ENCODE peak calls at places on chromosomes 2 and 18, in ten cellular contexts. Q is colonic mucosa, A is mesendoderm, P is psoas muscle, L is brain microvascular endothelial cell, D is lower lobe of right lung, K is uterus, Z is endodermal cell, C is H1, V is caudate nucleus. J is an unnamed sample.

GRCh38 chr2:177817300-177817699 is 255.3 kb downstream of the PDE11A start:
- DNase-seq in Q (no peak), A (no peak), P (no peak), L (no peak), D (no peak), K (no peak), Z (no peak), C (no peak), V (no peak), J (no peak)

GRCh38 chr2:219017166-219017931 is 24.0 kb downstream of the CFAP65 start:
- DNase-seq in Q (no peak), A (no peak), P (peak), L (no peak), D (peak), K (no peak), Z (no peak), C (no peak), V (peak), J (peak)

GRCh38 chr2:72148975-72149555 is 1.4 kb upstream of the CYP26B1 start:
- DNase-seq in Q (peak), A (peak), P (no peak), L (no peak), D (no peak), K (peak), Z (peak), C (no peak), V (no peak), J (peak)

GRCh38 chr18:2191180-2191790 is 380.0 kb downstream of the METTL4 start:
- DNase-seq in Q (no peak), A (no peak), P (no peak), L (no peak), D (no peak), K (no peak), Z (no peak), C (no peak), V (no peak), J (no peak)

GRCh38 chr2:34652636-34653035 is 1053.5 kb upstream of the FAM98A start:
- DNase-seq in Q (no peak), A (peak), P (no peak), L (peak), D (no peak), K (no peak), Z (no peak), C (no peak), V (no peak), J (no peak)

GRCh38 chr18:66640431-66640830 is 36.5 kb upstream of the CDH19 start:
- DNase-seq in Q (peak), A (no peak), P (no peak), L (peak), D (no peak), K (no peak), Z (no peak), C (no peak), V (no peak), J (no peak)

GRCh38 chr2:119408221-119408619 is 23.4 kb upstream of the TMEM37 start:
- DNase-seq in Q (no peak), A (peak), P (no peak), L (no peak), D (no peak), K (no peak), Z (peak), C (no peak), V (no peak), J (peak)

GRCh38 chr2:168494190-168494711 is 38.2 kb downstream of the CERS6 start:
- DNase-seq in Q (peak), A (peak), P (no peak), L (peak), D (no peak), K (no peak), Z (peak), C (no peak), V (no peak), J (no peak)

GRCh38 chr2:230269715-230270114 is 44.2 kb downstream of the SP140 start:
- DNase-seq in Q (no peak), A (no peak), P (no peak), L (no peak), D (no peak), K (no peak), Z (no peak), C (no peak), V (no peak), J (no peak)

DNA sequence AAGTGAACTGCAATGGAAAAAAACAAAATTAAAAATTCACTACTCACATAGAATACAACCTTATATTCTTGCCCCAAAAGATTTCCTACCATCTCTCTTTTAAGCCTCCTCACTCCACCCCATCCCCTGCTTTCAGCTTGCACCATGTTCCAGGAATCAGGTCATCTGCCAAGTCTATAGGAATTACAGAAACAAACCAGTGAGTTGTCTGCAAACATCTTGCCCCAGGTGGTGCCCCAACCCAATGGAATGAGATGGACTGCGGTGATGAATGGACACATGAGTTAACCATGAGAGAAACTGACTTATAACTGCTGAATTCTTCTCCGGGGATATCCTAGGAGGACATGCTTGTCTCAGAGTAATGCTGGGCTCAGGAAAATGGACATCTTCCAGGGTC is 350.1 kb downstream of the RND3 start:
- DNase-seq in Q (no peak), A (no peak), P (no peak), L (no peak), D (no peak), K (no peak), Z (no peak), C (no peak), V (no peak), J (no peak)
- H3K27ac ChIP-seq in Q (no peak), A (no peak), P (no peak), L (no peak), D (no peak), K (no peak), Z (no peak), C (no peak), V (no peak), J (no peak)

GRCh38 chr2:40348665-40349064 is 103.2 kb downstream of the SLC8A1 start:
- DNase-seq in Q (no peak), A (no peak), P (no peak), L (peak), D (no peak), K (no peak), Z (no peak), C (no peak), V (no peak), J (no peak)

GRCh38 chr2:40355451-40355850 is 96.4 kb downstream of the SLC8A1 start:
- DNase-seq in Q (no peak), A (no peak), P (no peak), L (no peak), D (no peak), K (no peak), Z (no peak), C (no peak), V (no peak), J (no peak)

GRCh38 chr2:40348038-40348437 is 103.9 kb downstream of the SLC8A1 start:
- DNase-seq in Q (no peak), A (no peak), P (no peak), L (no peak), D (no peak), K (no peak), Z (no peak), C (no peak), V (no peak), J (no peak)

GRCh38 chr2:40353236-40353635 is 98.7 kb downstream of the SLC8A1 start:
- DNase-seq in Q (no peak), A (no peak), P (peak), L (no peak), D (no peak), K (peak), Z (no peak), C (no peak), V (no peak), J (no peak)

DNA sequence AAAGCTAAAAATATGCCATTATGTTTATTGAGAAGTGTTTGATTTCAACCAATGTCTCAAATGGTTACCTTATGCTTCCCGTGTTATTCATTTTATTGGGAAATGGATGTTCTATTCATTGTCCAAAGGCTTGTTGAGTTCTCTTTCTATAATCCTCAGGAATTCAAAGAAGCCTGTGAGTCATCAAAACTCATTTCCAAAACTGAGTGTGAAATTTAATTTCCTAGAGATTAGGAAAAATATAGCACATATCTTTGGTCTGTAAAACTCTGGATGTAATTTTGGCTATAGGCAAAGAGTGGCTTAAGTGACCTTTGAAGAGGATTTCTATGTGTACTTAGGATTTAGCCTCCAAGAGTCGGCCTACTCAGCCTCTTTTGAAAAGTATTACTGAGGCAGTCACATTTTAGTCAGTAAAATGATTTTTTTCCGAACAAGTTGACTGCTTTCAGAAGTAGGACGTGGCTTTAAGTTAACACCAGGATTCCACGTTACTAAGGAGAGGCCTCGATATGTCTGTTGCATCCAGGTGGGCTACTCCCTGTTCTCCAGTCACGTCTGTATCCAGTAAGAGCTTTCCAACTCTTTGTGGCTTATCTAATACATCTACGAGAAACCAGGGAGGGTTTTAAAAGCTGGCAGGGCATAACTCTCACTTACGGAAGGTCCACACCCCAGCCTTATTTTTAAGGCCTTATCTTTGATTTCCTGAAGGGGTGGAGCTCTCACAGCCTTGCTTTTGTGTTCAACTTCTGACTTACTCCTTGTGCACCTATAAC is 99.4 kb downstream of the SLC8A1 start:
- DNase-seq in Q (no peak), A (no peak), P (no peak), L (no peak), D (no peak), K (no peak), Z (no peak), C (no peak), V (no peak), J (no peak)
- H3K27ac ChIP-seq in Q (no peak), A (no peak), P (no peak), L (no peak), D (peak), K (peak), Z (no peak), C (no peak), V (no peak), J (peak)

DNA sequence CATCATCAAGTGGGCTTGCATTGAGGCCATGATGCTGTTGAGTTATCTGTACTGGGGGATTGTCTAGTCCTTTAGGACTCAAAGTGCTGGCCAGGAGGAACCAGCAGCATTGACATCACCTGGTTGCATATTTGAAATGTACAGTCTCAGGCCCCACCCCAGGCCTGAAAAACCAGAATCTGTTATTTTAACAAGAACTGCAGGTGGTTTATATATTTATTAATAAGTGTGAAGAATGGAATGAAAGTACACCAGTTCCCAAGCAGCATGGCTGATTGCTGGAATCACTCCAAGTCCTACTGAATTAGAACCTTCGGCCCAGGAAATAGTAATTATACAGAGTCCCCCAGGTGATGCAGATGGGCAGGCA is 2.8 kb downstream of the IL1F10 start:
- DNase-seq in Q (no peak), A (no peak), P (no peak), L (no peak), D (no peak), K (no peak), Z (no peak), C (no peak), V (no peak), J (no peak)
- H3K27ac ChIP-seq in Q (no peak), A (no peak), P (no peak), L (no peak), D (no peak), K (no peak), Z (no peak), C (no peak), V (no peak), J (no peak)

GRCh38 chr2:54454548-54454921 is 1.6 kb upstream of the SPTBN1 start:
- DNase-seq in Q (no peak), A (no peak), P (no peak), L (no peak), D (no peak), K (no peak), Z (no peak), C (no peak), V (no peak), J (no peak)
- H3K27ac ChIP-seq in Q (no peak), A (no peak), P (peak), L (no peak), D (peak), K (peak), Z (no peak), C (no peak), V (peak), J (no peak)